ENCODE peak calls at places on chromosomes 5 and 9, in seven cellular contexts. Q, G, I, U, N, V and Y are unnamed samples.
A peak's percentile ranks its signal among the peaks of the same experiment; 100 is the strongest.

GRCh38 chr9:70465398-70465797 is 50.9 kb upstream of the KLF9 start:
- DNase-seq in Q (no peak), G (no peak), I (no peak), U (no peak), N (no peak), V (no peak), Y (no peak)

GRCh38 chr9:137793196-137793841 is 84.3 kb upstream of the CACNA1B start:
- DNase-seq in Q (no peak), G (no peak), I (no peak), U (no peak), N (no peak), V (no peak), Y (no peak)

GRCh38 chr5:133368009-133368408 is 244.3 kb downstream of the FSTL4 start:
- DNase-seq in Q (no peak), G (no peak), I (no peak), U (no peak), N (no peak), V (no peak), Y (no peak)

GRCh38 chr9:133621868-133622267 is 12.7 kb upstream of the FAM163B start:
- DNase-seq in Q (no peak), G (no peak), I (no peak), U (no peak), N (no peak), V (no peak), Y (no peak)

GRCh38 chr5:145660897-145661650 is 174.1 kb downstream of the PRELID2 start:
- DNase-seq in Q (no peak), G (no peak), I (no peak), U (peak; percentile 35), N (no peak), V (no peak), Y (no peak)

GRCh38 chr9:7862170-7862569 is 62.6 kb upstream of the DMAC1 start:
- DNase-seq in Q (no peak), G (no peak), I (no peak), U (no peak), N (no peak), V (no peak), Y (no peak)

GRCh38 chr9:136204838-136205706 is at the start of gene LHX3:
- DNase-seq in Q (no peak), G (no peak), I (no peak), U (no peak), N (no peak), V (no peak), Y (no peak)

GRCh38 chr9:123058834-123059233 is 25.4 kb downstream of the GPR21 start:
- DNase-seq in Q (no peak), G (no peak), I (no peak), U (no peak), N (no peak), V (no peak), Y (no peak)

GRCh38 chr5:132073231-132074013 is at the start of gene CSF2:
- DNase-seq in Q (no peak), G (no peak), I (no peak), U (no peak), N (peak; percentile 58), V (no peak), Y (no peak)

GRCh38 chr9:109120204-109120789 is 550 bp upstream of the TMEM245 start:
- DNase-seq in Q (no peak), G (no peak), I (no peak), U (no peak), N (no peak), V (no peak), Y (no peak)

GRCh38 chr5:6448622-6449464 is at the start of gene UBE2QL1:
- DNase-seq in Q (no peak), G (no peak), I (no peak), U (no peak), N (no peak), V (no peak), Y (no peak)

GRCh38 chr5:45035991-45036390 is 227.2 kb downstream of the MRPS30 start:
- DNase-seq in Q (no peak), G (no peak), I (no peak), U (no peak), N (no peak), V (no peak), Y (no peak)

GRCh38 chr5:145521066-145521465 is 314.1 kb downstream of the PRELID2 start:
- DNase-seq in Q (no peak), G (no peak), I (no peak), U (no peak), N (no peak), V (no peak), Y (no peak)

GRCh38 chr5:132024789-132025402 is 13.4 kb upstream of the ACSL6 start:
- DNase-seq in Q (no peak), G (no peak), I (no peak), U (no peak), N (no peak), V (no peak), Y (no peak)

GRCh38 chr5:170268153-170268689 is 29.4 kb downstream of the LCP2 start:
- DNase-seq in Q (no peak), G (no peak), I (no peak), U (no peak), N (no peak), V (no peak), Y (no peak)

GRCh38 chr5:28254846-28255245 is 1216.5 kb upstream of the CDH9 start:
- DNase-seq in Q (peak; percentile 1), G (no peak), I (no peak), U (no peak), N (no peak), V (no peak), Y (no peak)

GRCh38 chr5:82918311-82919031 is 158.7 kb downstream of the TMEM167A start:
- DNase-seq in Q (no peak), G (no peak), I (no peak), U (no peak), N (no peak), V (no peak), Y (no peak)

GRCh38 chr5:91787718-91788117 is 404.6 kb upstream of the ARRDC3 start:
- DNase-seq in Q (no peak), G (no peak), I (no peak), U (peak; percentile 59), N (no peak), V (no peak), Y (no peak)

GRCh38 chr5:6473284-6473683 is 24.6 kb downstream of the UBE2QL1 start:
- DNase-seq in Q (no peak), G (no peak), I (no peak), U (no peak), N (no peak), V (no peak), Y (no peak)

GRCh38 chr9:2417730-2418129 is 203.9 kb upstream of the VLDLR start:
- DNase-seq in Q (no peak), G (no peak), I (no peak), U (no peak), N (no peak), V (no peak), Y (no peak)